ENCODE peak calls at places on chromosome 2, in six cellular contexts. C is left ventricle myocardium inferior; M is psoas muscle; J is CD8-positive, alpha-beta memory T cell; X is hepatocyte; E is Peyer's patch. I is an unnamed sample.

GRCh38 chr2:99708231-99708630 is 218.4 kb upstream of the REV1 start:
- DNase-seq in E (no peak), X (no peak), C (peak; percentile 47), M (peak; percentile 65), J (no peak), I (no peak)

GRCh38 chr2:172556284-172557033 is 569 bp downstream of the PDK1 start:
- DNase-seq in M (peak; percentile 71), J (peak; percentile 56), X (peak; percentile 67), C (peak; percentile 57), E (peak; percentile 80), I (peak; percentile 62)

GRCh38 chr2:228556707-228557106 is 375.2 kb upstream of the SPHKAP start:
- DNase-seq in J (no peak), C (no peak), X (peak; percentile 14), E (no peak), M (no peak), I (no peak)

GRCh38 chr2:176035013-176035691 is 33.1 kb upstream of the LNPK start:
- DNase-seq in E (no peak), X (no peak), J (no peak), C (no peak), M (no peak), I (no peak)

GRCh38 chr2:132276571-132276981 is 114.8 kb upstream of the ANKRD30BL start:
- DNase-seq in C (no peak), X (no peak), M (no peak), E (no peak), J (no peak), I (no peak)

GRCh38 chr2:37551783-37552182 is 119.7 kb downstream of the CDC42EP3 start:
- DNase-seq in M (no peak), C (no peak), E (no peak), X (no peak), J (no peak), I (no peak)

GRCh38 chr2:241559489-241560180 is 1.1 kb downstream of the BOK start:
- DNase-seq in J (no peak), M (no peak), X (peak; percentile 45), E (no peak), C (no peak), I (peak; percentile 46)

GRCh38 chr2:121825003-121825950 is 69.8 kb downstream of the TSN start:
- DNase-seq in J (no peak), E (no peak), C (no peak), M (no peak), X (no peak), I (no peak)

GRCh38 chr2:148789059-148789458 is 86.0 kb upstream of the KIF5C start:
- DNase-seq in J (no peak), X (no peak), M (no peak), E (no peak), C (no peak), I (no peak)

GRCh38 chr2:96963316-96963715 is 23.1 kb downstream of the FAM178B start:
- DNase-seq in J (no peak), X (no peak), C (no peak), E (no peak), M (no peak), I (no peak)

GRCh38 chr2:239014897-239015768 is 167.2 kb downstream of the TWIST2 start:
- DNase-seq in J (no peak), C (no peak), M (no peak), E (no peak), X (no peak), I (peak; percentile 18)

GRCh38 chr2:19120941-19121750 is 237.3 kb downstream of the OSR1 start:
- DNase-seq in J (no peak), X (no peak), M (no peak), C (peak; percentile 26), E (no peak), I (no peak)

GRCh38 chr2:9310827-9311226 is 104.2 kb downstream of the ASAP2 start:
- DNase-seq in M (no peak), J (no peak), C (no peak), E (no peak), X (no peak), I (no peak)
- H3K27ac ChIP-seq in M (peak overlapping the region; percentile 88), J (no peak overlapping the region), C (peak overlapping the region; percentile 78), E (peak overlapping the region; percentile 70), X (peak overlapping the region; percentile 57), I (peak overlapping the region; percentile 72)

GRCh38 chr2:124281556-124281955 is 256.5 kb downstream of the CNTNAP5 start:
- DNase-seq in M (peak; percentile 44), J (no peak), C (no peak), E (no peak), X (no peak), I (no peak)
- H3K4me1 ChIP-seq in M (no peaks in the 10 kb centered on the region), J (no peaks in the 10 kb centered on the region), C (no peaks in the 10 kb centered on the region), E (no peaks in the 10 kb centered on the region), X (no peaks in the 10 kb centered on the region), I (no peaks in the 10 kb centered on the region)

DNA sequence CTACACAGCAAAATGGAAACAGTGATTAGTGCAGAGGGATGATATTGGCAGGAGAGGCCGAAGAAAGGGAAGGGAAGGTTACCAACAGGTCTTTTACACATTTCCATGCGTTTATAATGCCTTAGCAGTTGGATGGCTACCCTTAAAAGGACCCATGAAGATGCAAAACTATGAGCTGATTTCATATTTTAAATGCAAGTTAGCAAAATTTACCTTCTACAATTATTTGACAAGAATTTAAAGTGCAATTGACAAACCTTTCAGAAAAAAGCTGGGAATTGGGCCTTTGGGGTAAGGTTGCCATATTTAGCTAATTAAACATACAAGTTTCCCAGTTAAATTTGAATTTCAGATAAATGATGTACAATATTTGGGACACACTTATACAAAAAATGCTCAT is 13.3 kb downstream of the DNER start:
- DNase-seq in X (no peak), E (no peak), C (no peak), J (no peak), M (no peak), I (no peak)
- H3K27ac ChIP-seq in X (no peak overlapping the region), E (no peak overlapping the region), C (no peak overlapping the region), J (no peak overlapping the region), M (no peak overlapping the region), I (no peak overlapping the region)

DNA sequence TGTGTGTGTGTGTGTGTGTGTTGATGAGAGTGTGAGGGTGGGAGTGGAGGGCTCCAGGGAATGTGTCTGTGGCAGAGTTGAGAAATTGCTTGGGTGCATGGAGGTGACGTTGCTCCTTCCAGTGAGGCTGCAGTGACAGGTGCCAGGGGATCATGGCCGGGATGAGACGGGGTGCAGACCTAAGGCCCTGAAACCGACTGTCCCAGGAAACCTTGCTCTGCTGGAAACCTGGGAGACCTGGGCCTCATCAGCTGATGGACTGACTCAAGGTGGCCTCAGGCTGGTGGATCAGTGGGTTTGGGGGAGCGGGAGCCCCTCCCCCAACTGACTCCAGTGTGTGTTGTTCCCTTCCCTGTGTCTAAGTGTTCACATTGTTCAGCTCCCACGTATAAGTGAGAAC is 56.6 kb downstream of the INHBB start:
- DNase-seq in E (no peak), M (no peak), C (no peak), J (no peak), X (no peak), I (no peak)
- H3K4me1 ChIP-seq in E (no peaks in the 10 kb centered on the region), M (no peaks in the 10 kb centered on the region), C (no peaks in the 10 kb centered on the region), J (no peaks in the 10 kb centered on the region), X (peaks cover 7% of the 10 kb centered on the region), I (peaks cover 6% of the 10 kb centered on the region)

DNA sequence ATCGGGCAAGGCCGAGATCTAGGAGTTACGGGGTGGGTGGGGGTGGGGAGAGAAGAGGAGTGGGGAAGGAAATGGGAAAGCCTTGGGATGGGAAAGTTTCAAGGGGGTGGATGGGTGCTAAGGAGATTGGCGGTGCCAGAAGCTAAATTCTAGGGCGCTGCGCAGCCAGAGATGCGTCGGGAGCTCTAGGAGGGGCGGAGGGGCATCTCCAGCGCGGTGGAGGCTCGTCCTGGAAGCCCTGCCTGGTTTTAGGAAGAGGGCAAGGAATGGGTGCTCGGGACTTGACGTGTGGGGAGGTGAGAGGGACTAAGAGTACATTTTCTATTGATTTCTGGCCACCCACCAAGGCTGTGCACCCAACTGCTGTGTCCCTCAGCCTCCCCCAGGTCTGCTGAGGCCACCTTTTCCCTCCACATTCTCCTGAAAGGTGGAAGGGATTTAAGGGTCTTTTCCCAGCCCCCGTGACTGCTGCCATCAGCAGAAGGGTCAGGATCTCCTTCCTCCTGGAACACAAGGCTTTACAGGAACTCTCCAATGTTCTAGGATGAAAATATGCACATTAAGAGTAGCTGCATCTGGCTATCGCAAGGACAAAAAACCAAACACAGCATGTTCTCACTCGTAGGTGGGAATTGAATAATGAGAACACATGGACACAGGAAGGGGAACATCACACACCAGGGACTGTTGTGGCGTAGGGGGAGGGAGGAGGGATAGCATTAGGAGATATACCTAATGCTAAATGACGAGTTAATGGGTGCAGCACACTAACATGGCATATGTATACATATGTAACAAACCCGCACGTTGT is 1.4 kb downstream of the C2orf72 start:
- DNase-seq in X (no peak), E (no peak), C (no peak), J (no peak), M (no peak), I (no peak)
- H3K27ac ChIP-seq in X (peak overlapping the region; percentile 62), E (peak overlapping the region; percentile 30), C (no peak overlapping the region), J (no peak overlapping the region), M (no peak overlapping the region), I (peak overlapping the region; percentile 33)

GRCh38 chr2:157841485-157841884 is 34.6 kb downstream of the ACVR1 start:
- DNase-seq in E (no peak), X (no peak), M (no peak), C (no peak), J (no peak), I (no peak)
- H3K4me1 ChIP-seq in E (peaks cover 57% of the 10 kb centered on the region), X (peaks cover 46% of the 10 kb centered on the region), M (peaks cover 82% of the 10 kb centered on the region), C (peaks cover 89% of the 10 kb centered on the region), J (peaks cover 5% of the 10 kb centered on the region), I (peaks cover 55% of the 10 kb centered on the region)

GRCh38 chr2:54789878-54790277 is 66.4 kb downstream of the EML6 start:
- DNase-seq in X (no peak), J (no peak), M (no peak), E (no peak), C (no peak), I (no peak)
- H3K27ac ChIP-seq in X (no peak overlapping the region), J (no peak overlapping the region), M (no peak overlapping the region), E (no peak overlapping the region), C (no peak overlapping the region), I (no peak overlapping the region)

DNA sequence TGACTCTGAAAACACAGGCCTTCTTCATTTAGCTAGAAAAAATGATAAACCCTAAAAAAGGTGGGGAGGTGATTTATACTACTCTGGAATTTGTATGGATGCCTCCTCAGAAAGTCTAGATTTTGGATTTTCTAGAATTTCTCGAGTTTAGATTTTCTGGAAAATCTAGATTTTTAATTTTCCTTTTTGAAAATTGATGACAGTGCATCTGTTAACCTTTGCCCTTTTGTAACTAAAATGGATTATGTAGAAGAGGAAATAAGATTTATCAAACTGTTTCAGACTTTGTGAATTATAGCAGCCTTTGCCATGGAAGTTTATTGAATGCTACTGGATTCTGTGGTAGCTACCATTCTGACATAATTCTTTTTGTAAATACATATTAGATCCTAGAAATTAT is 75.6 kb upstream of the RBM44 start:
- DNase-seq in J (no peak), M (no peak), E (no peak), C (no peak), X (no peak), I (no peak)
- H3K4me1 ChIP-seq in J (peaks cover 7% of the 10 kb centered on the region), M (peaks cover 76% of the 10 kb centered on the region), E (peaks cover 47% of the 10 kb centered on the region), C (peaks cover 82% of the 10 kb centered on the region), X (peaks cover 38% of the 10 kb centered on the region), I (peaks cover 37% of the 10 kb centered on the region)

DNA sequence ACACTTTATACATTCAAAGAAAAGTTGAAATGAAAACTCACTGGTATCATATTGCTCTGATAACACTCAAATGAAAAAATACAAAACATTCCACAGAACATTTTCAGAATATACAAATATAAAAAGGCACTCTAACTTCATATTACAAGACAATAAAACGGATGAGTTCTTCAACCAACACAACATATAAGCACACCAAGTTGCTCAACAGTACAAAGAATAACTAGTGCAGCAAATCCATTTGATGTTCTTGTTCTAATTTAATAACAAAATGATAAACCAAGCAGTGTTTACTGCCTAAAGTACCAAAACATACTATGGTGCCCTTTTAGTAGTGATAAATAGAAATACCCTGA is 60.8 kb upstream of the PGAP1 start:
- DNase-seq in X (no peak), M (no peak), C (no peak), J (no peak), E (no peak), I (no peak)
- H3K27ac ChIP-seq in X (peak overlapping the region; percentile 84), M (peak overlapping the region; percentile 46), C (peak overlapping the region; percentile 66), J (no peak overlapping the region), E (no peak overlapping the region), I (peak overlapping the region; percentile 57)

GRCh38 chr2:61419570-61419969 is 51.3 kb downstream of the USP34 start:
- DNase-seq in J (no peak), E (no peak), X (no peak), C (no peak), M (no peak), I (no peak)
- H3K4me1 ChIP-seq in J (peaks cover 48% of the 10 kb centered on the region), E (peaks cover 3% of the 10 kb centered on the region), X (no peaks in the 10 kb centered on the region), C (peaks cover 63% of the 10 kb centered on the region), M (peaks cover 50% of the 10 kb centered on the region), I (peaks cover 64% of the 10 kb centered on the region)